ENCODE peak calls at places on chromosomes 1 and 21, in six cellular contexts. One of them, this sample, is unnamed.

GRCh38 chr1:12621346-12622320 is 3.6 kb upstream of the DHRS3 start:
- DNase-seq in neuronal stem cell: no peak
- DNase-seq in mesendoderm: no peak
- DNase-seq in H9: no peak
- DNase-seq in H1: no peak
- DNase-seq in mesenchymal stem cell: no peak
- DNase-seq in this sample: no peak

GRCh38 chr1:37292789-37293188 is 181.6 kb upstream of the ZC3H12A start:
- DNase-seq in mesendoderm: no peak
- DNase-seq in H9: no peak
- DNase-seq in H1: no peak
- DNase-seq in mesenchymal stem cell: no peak
- DNase-seq in neuronal stem cell: no peak
- DNase-seq in this sample: no peak

GRCh38 chr21:36171741-36172331 is 15.2 kb downstream of the DOP1B start:
- DNase-seq in H1: no peak
- DNase-seq in neuronal stem cell: no peak
- DNase-seq in mesenchymal stem cell: no peak
- DNase-seq in mesendoderm: peak
- DNase-seq in H9: peak
- DNase-seq in this sample: peak

GRCh38 chr1:87961992-87962391 is 633.3 kb downstream of the LMO4 start:
- DNase-seq in H1: no peak
- DNase-seq in mesenchymal stem cell: no peak
- DNase-seq in mesendoderm: no peak
- DNase-seq in neuronal stem cell: no peak
- DNase-seq in H9: no peak
- DNase-seq in this sample: peak

GRCh38 chr1:113904292-113904673 is 316 bp downstream of the AP4B1 start:
- DNase-seq in H9: peak
- DNase-seq in H1: no peak
- DNase-seq in neuronal stem cell: no peak
- DNase-seq in mesenchymal stem cell: no peak
- DNase-seq in mesendoderm: peak
- DNase-seq in this sample: no peak

GRCh38 chr1:818611-819291 is 105.0 kb upstream of the SAMD11 start:
- DNase-seq in H9: no peak
- DNase-seq in neuronal stem cell: no peak
- DNase-seq in H1: no peak
- DNase-seq in mesendoderm: no peak
- DNase-seq in mesenchymal stem cell: peak
- DNase-seq in this sample: no peak

GRCh38 chr21:18772876-18773275 is 369.3 kb upstream of the TMPRSS15 start:
- DNase-seq in mesendoderm: no peak
- DNase-seq in H9: no peak
- DNase-seq in mesenchymal stem cell: no peak
- DNase-seq in neuronal stem cell: no peak
- DNase-seq in H1: no peak
- DNase-seq in this sample: no peak

GRCh38 chr21:35359076-35359475 is 310.0 kb upstream of the RUNX1 start:
- DNase-seq in H9: no peak
- DNase-seq in mesenchymal stem cell: no peak
- DNase-seq in neuronal stem cell: no peak
- DNase-seq in H1: no peak
- DNase-seq in mesendoderm: no peak
- DNase-seq in this sample: no peak

GRCh38 chr1:55640708-55641473 is 425.7 kb upstream of the USP24 start:
- DNase-seq in neuronal stem cell: no peak
- DNase-seq in H9: no peak
- DNase-seq in H1: no peak
- DNase-seq in mesendoderm: peak
- DNase-seq in mesenchymal stem cell: peak
- DNase-seq in this sample: no peak

GRCh38 chr1:201826830-201827229 is 2.1 kb upstream of the IPO9 start:
- DNase-seq in H9: peak
- DNase-seq in mesenchymal stem cell: peak
- DNase-seq in neuronal stem cell: peak
- DNase-seq in H1: no peak
- DNase-seq in mesendoderm: peak
- DNase-seq in this sample: peak

GRCh38 chr1:203028784-203029553 is 2.7 kb downstream of the PPFIA4 start:
- DNase-seq in H9: peak
- DNase-seq in mesendoderm: peak
- DNase-seq in mesenchymal stem cell: peak
- DNase-seq in H1: no peak
- DNase-seq in neuronal stem cell: no peak
- DNase-seq in this sample: no peak

GRCh38 chr1:214989341-214989740 is 93.2 kb upstream of the KCNK2 start:
- DNase-seq in mesendoderm: no peak
- DNase-seq in H1: no peak
- DNase-seq in H9: no peak
- DNase-seq in mesenchymal stem cell: no peak
- DNase-seq in neuronal stem cell: no peak
- DNase-seq in this sample: peak

GRCh38 chr1:48878191-48878940 is 101.7 kb upstream of the BEND5 start:
- DNase-seq in mesendoderm: peak
- DNase-seq in neuronal stem cell: no peak
- DNase-seq in H9: no peak
- DNase-seq in mesenchymal stem cell: peak
- DNase-seq in H1: no peak
- DNase-seq in this sample: peak

GRCh38 chr21:42101246-42101645 is 30.1 kb downstream of the UMODL1 start:
- DNase-seq in H1: no peak
- DNase-seq in neuronal stem cell: no peak
- DNase-seq in mesendoderm: no peak
- DNase-seq in H9: no peak
- DNase-seq in mesenchymal stem cell: no peak
- DNase-seq in this sample: no peak

GRCh38 chr1:183945432-183946308 is 91.9 kb downstream of the COLGALT2 start:
- DNase-seq in H9: peak
- DNase-seq in mesendoderm: peak
- DNase-seq in mesenchymal stem cell: peak
- DNase-seq in neuronal stem cell: peak
- DNase-seq in H1: no peak
- DNase-seq in this sample: no peak

GRCh38 chr21:44267655-44268142 is 6.0 kb upstream of the DNMT3L start:
- DNase-seq in mesendoderm: no peak
- DNase-seq in neuronal stem cell: no peak
- DNase-seq in H9: no peak
- DNase-seq in mesenchymal stem cell: no peak
- DNase-seq in H1: peak
- DNase-seq in this sample: no peak

GRCh38 chr1:13456894-13457532 is 46.8 kb downstream of the PRAMEF20 start:
- DNase-seq in H9: no peak
- DNase-seq in mesenchymal stem cell: no peak
- DNase-seq in neuronal stem cell: no peak
- DNase-seq in mesendoderm: no peak
- DNase-seq in H1: no peak
- DNase-seq in this sample: no peak

GRCh38 chr1:39110325-39110851 is 84.2 kb downstream of the NDUFS5 start:
- DNase-seq in neuronal stem cell: no peak
- DNase-seq in mesenchymal stem cell: peak
- DNase-seq in mesendoderm: no peak
- DNase-seq in H9: no peak
- DNase-seq in H1: no peak
- DNase-seq in this sample: peak

GRCh38 chr1:234647245-234647644 is 37.3 kb upstream of the IRF2BP2 start:
- DNase-seq in H9: no peak
- DNase-seq in H1: no peak
- DNase-seq in neuronal stem cell: no peak
- DNase-seq in mesendoderm: no peak
- DNase-seq in mesenchymal stem cell: no peak
- DNase-seq in this sample: no peak

GRCh38 chr1:108643492-108644333 is 17.2 kb downstream of the HENMT1 start:
- DNase-seq in H1: no peak
- DNase-seq in mesenchymal stem cell: peak
- DNase-seq in mesendoderm: peak
- DNase-seq in neuronal stem cell: peak
- DNase-seq in H9: no peak
- DNase-seq in this sample: peak

GRCh38 chr21:31630062-31630711 is 29.3 kb upstream of the SOD1 start:
- DNase-seq in mesendoderm: no peak
- DNase-seq in H1: no peak
- DNase-seq in H9: no peak
- DNase-seq in mesenchymal stem cell: peak
- DNase-seq in neuronal stem cell: no peak
- DNase-seq in this sample: peak

GRCh38 chr1:61749574-61749973 is 7.3 kb downstream of the PATJ start:
- DNase-seq in neuronal stem cell: no peak
- DNase-seq in mesenchymal stem cell: no peak
- DNase-seq in H9: no peak
- DNase-seq in H1: no peak
- DNase-seq in mesendoderm: no peak
- DNase-seq in this sample: no peak

GRCh38 chr1:61752921-61753389 is 10.7 kb downstream of the PATJ start:
- DNase-seq in neuronal stem cell: no peak
- DNase-seq in H9: no peak
- DNase-seq in H1: no peak
- DNase-seq in mesendoderm: no peak
- DNase-seq in mesenchymal stem cell: no peak
- DNase-seq in this sample: no peak

GRCh38 chr1:61746768-61747167 is 4.5 kb downstream of the PATJ start:
- DNase-seq in mesendoderm: no peak
- DNase-seq in H1: no peak
- DNase-seq in H9: no peak
- DNase-seq in neuronal stem cell: no peak
- DNase-seq in mesenchymal stem cell: no peak
- DNase-seq in this sample: peak

GRCh38 chr1:61743716-61744620 is 1.7 kb downstream of the PATJ start:
- DNase-seq in H1: no peak
- DNase-seq in H9: no peak
- DNase-seq in mesendoderm: peak
- DNase-seq in neuronal stem cell: no peak
- DNase-seq in mesenchymal stem cell: no peak
- DNase-seq in this sample: peak

DNA sequence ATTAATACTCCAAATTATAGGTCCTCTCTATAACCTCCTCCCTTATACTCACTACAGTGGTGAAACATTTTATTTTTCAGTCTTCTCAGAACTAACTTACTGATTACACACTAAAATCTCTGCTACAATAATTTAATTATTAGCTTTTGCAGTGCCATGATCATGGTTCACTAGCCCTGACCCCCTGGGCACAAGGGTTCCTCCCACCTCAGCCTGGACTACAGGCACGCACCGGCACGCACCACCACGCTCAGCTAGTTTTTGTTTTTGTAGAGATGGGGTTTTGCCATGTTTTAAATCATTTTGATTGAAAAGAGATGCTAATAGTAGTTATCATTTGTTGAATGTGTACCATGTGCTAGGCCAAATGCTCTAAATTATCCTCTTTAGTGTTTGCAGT is 6.3 kb downstream of the PATJ start:
- DNase-seq in mesenchymal stem cell: no peak
- DNase-seq in mesendoderm: no peak
- DNase-seq in neuronal stem cell: no peak
- DNase-seq in H9: no peak
- DNase-seq in H1: no peak
- DNase-seq in this sample: no peak
- H2BK15ac ChIP-seq in mesenchymal stem cell: no peak
- H2BK15ac ChIP-seq in mesendoderm: no peak
- H2BK15ac ChIP-seq in neuronal stem cell: no peak
- H2BK15ac ChIP-seq in H9: no peak
- H2BK15ac ChIP-seq in H1: no peak
- H2BK15ac ChIP-seq in this sample: no peak

DNA sequence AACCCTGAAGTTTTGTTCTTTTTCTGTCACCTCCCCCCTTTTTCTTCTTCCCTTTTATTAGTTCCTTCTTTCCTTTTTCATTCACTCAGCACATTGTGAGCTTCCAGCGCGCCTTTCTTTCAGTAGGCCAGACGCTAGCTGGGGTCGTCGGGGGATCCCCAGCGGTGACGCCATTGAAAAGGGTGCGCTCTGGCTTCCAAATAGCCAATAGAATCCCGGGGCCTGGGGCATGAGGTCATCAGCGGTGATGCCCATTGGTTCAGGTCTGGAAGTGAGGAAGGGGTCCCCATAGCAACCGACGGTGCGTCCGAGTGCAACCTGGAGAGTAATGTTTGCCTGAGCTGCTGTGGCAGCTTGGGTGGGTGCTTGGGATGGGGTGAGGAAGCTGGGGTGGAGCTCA is 6.9 kb upstream of the EFNA3 start:
- DNase-seq in mesenchymal stem cell: peak
- DNase-seq in H9: peak
- DNase-seq in mesendoderm: peak
- DNase-seq in neuronal stem cell: peak
- DNase-seq in H1: peak
- DNase-seq in this sample: no peak
- H2BK15ac ChIP-seq in mesenchymal stem cell: no peak
- H2BK15ac ChIP-seq in H9: no peak
- H2BK15ac ChIP-seq in mesendoderm: no peak
- H2BK15ac ChIP-seq in neuronal stem cell: peak
- H2BK15ac ChIP-seq in H1: no peak
- H2BK15ac ChIP-seq in this sample: no peak

DNA sequence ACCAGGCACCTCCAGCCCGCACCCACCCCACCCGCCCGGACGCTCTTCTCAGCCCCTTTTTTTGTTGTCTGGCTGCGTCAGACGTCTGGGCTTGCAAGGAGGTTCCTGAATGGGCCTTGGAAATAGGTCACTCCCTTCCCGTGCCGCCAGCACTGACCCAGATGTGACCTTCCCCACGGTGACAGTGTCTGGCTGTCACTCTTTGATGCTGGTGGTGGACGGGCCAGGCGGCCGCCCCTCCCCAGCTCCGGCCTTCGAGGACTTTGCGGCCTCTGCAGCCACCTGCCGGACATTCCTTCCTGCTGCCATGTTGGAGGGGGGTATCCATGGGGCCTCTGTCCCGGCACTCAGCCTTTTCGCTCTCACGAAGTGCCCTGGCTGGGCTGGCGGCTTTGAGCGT is 30.2 kb downstream of the SPSB1 start:
- DNase-seq in neuronal stem cell: no peak
- DNase-seq in H1: no peak
- DNase-seq in mesenchymal stem cell: no peak
- DNase-seq in mesendoderm: no peak
- DNase-seq in H9: no peak
- DNase-seq in this sample: no peak
- H2BK15ac ChIP-seq in neuronal stem cell: no peak
- H2BK15ac ChIP-seq in H1: no peak
- H2BK15ac ChIP-seq in mesenchymal stem cell: no peak
- H2BK15ac ChIP-seq in mesendoderm: no peak
- H2BK15ac ChIP-seq in H9: no peak
- H2BK15ac ChIP-seq in this sample: no peak

GRCh38 chr1:172144445-172145060 is 275.9 kb upstream of the C1orf105 start:
- DNase-seq in mesendoderm: no peak
- DNase-seq in H1: no peak
- DNase-seq in mesenchymal stem cell: peak
- DNase-seq in neuronal stem cell: no peak
- DNase-seq in H9: no peak
- DNase-seq in this sample: peak

GRCh38 chr1:172146149-172146850 is 274.2 kb upstream of the C1orf105 start:
- DNase-seq in neuronal stem cell: no peak
- DNase-seq in H9: no peak
- DNase-seq in mesenchymal stem cell: peak
- DNase-seq in H1: no peak
- DNase-seq in mesendoderm: no peak
- DNase-seq in this sample: peak

GRCh38 chr1:172145231-172145651 is 275.2 kb upstream of the C1orf105 start:
- DNase-seq in mesenchymal stem cell: peak
- DNase-seq in mesendoderm: no peak
- DNase-seq in H1: no peak
- DNase-seq in neuronal stem cell: no peak
- DNase-seq in H9: no peak
- DNase-seq in this sample: peak

GRCh38 chr1:172147541-172147940 is 272.9 kb upstream of the C1orf105 start:
- DNase-seq in mesenchymal stem cell: no peak
- DNase-seq in neuronal stem cell: no peak
- DNase-seq in mesendoderm: no peak
- DNase-seq in H9: no peak
- DNase-seq in H1: no peak
- DNase-seq in this sample: no peak

GRCh38 chr1:172145656-172146055 is 274.8 kb upstream of the C1orf105 start:
- DNase-seq in neuronal stem cell: no peak
- DNase-seq in mesendoderm: no peak
- DNase-seq in H1: no peak
- DNase-seq in H9: no peak
- DNase-seq in mesenchymal stem cell: no peak
- DNase-seq in this sample: no peak
- H2BK15ac ChIP-seq in neuronal stem cell: no peak
- H2BK15ac ChIP-seq in mesendoderm: no peak
- H2BK15ac ChIP-seq in H1: no peak
- H2BK15ac ChIP-seq in H9: no peak
- H2BK15ac ChIP-seq in mesenchymal stem cell: no peak
- H2BK15ac ChIP-seq in this sample: peak